ENCODE peak calls at places on chromosomes 4 and X, in eight cellular contexts. One of them, this sample, is unnamed.
A peak's percentile ranks its signal among the peaks of the same experiment; 100 is the strongest.

GRCh38 chr4:7172946-7173345 is 19.4 kb upstream of the SORCS2 start:
- DNase-seq in epithelial cell of esophagus: no peak
- DNase-seq in dorsolateral prefrontal cortex: no peak
- DNase-seq in PC-3: no peak
- DNase-seq in sigmoid colon: peak; percentile 53
- DNase-seq in fibroblast of lung: no peak
- DNase-seq in heart left ventricle: no peak
- DNase-seq in tibial artery: peak; percentile 13
- DNase-seq in this sample: no peak

GRCh38 chrX:155188786-155189185 is 27.5 kb upstream of the VBP1 start:
- DNase-seq in heart left ventricle: no peak
- DNase-seq in dorsolateral prefrontal cortex: no peak
- DNase-seq in tibial artery: no peak
- DNase-seq in PC-3: no peak
- DNase-seq in epithelial cell of esophagus: no peak
- DNase-seq in fibroblast of lung: no peak
- DNase-seq in sigmoid colon: no peak
- DNase-seq in this sample: no peak

GRCh38 chr4:74202062-74202586 is 44.2 kb downstream of the MTHFD2L start:
- DNase-seq in epithelial cell of esophagus: no peak
- DNase-seq in dorsolateral prefrontal cortex: no peak
- DNase-seq in heart left ventricle: no peak
- DNase-seq in fibroblast of lung: peak; percentile 87
- DNase-seq in PC-3: no peak
- DNase-seq in tibial artery: no peak
- DNase-seq in sigmoid colon: no peak
- DNase-seq in this sample: no peak

GRCh38 chr4:155608231-155608885 is 58.3 kb upstream of the GUCY1A1 start:
- DNase-seq in dorsolateral prefrontal cortex: no peak
- DNase-seq in fibroblast of lung: no peak
- DNase-seq in PC-3: no peak
- DNase-seq in epithelial cell of esophagus: peak; percentile 7
- DNase-seq in sigmoid colon: no peak
- DNase-seq in heart left ventricle: peak; percentile 31
- DNase-seq in tibial artery: no peak
- DNase-seq in this sample: peak; percentile 24

GRCh38 chr4:77446611-77447010 is 159.0 kb upstream of the CXCL13 start:
- DNase-seq in dorsolateral prefrontal cortex: no peak
- DNase-seq in fibroblast of lung: no peak
- DNase-seq in tibial artery: no peak
- DNase-seq in heart left ventricle: no peak
- DNase-seq in epithelial cell of esophagus: no peak
- DNase-seq in sigmoid colon: no peak
- DNase-seq in PC-3: no peak
- DNase-seq in this sample: no peak

GRCh38 chr4:173735055-173735454 is 205.0 kb upstream of the HAND2 start:
- DNase-seq in heart left ventricle: no peak
- DNase-seq in fibroblast of lung: no peak
- DNase-seq in sigmoid colon: no peak
- DNase-seq in PC-3: no peak
- DNase-seq in tibial artery: no peak
- DNase-seq in epithelial cell of esophagus: peak; percentile 46
- DNase-seq in dorsolateral prefrontal cortex: no peak
- DNase-seq in this sample: no peak

GRCh38 chr4:67292649-67293048 is 252.7 kb downstream of the CENPC start:
- DNase-seq in tibial artery: no peak
- DNase-seq in epithelial cell of esophagus: no peak
- DNase-seq in fibroblast of lung: no peak
- DNase-seq in sigmoid colon: no peak
- DNase-seq in PC-3: peak; percentile 14
- DNase-seq in dorsolateral prefrontal cortex: no peak
- DNase-seq in heart left ventricle: no peak
- DNase-seq in this sample: no peak

GRCh38 chr4:8920289-8920965 is 48.8 kb upstream of the HMX1 start:
- DNase-seq in heart left ventricle: no peak
- DNase-seq in epithelial cell of esophagus: no peak
- DNase-seq in PC-3: no peak
- DNase-seq in fibroblast of lung: no peak
- DNase-seq in sigmoid colon: peak; percentile 47
- DNase-seq in tibial artery: peak; percentile 6
- DNase-seq in dorsolateral prefrontal cortex: peak; percentile 2
- DNase-seq in this sample: no peak

GRCh38 chr4:155722816-155723499 is 35.9 kb upstream of the GUCY1B1 start:
- DNase-seq in sigmoid colon: no peak
- DNase-seq in heart left ventricle: no peak
- DNase-seq in epithelial cell of esophagus: no peak
- DNase-seq in PC-3: peak; percentile 35
- DNase-seq in fibroblast of lung: peak; percentile 51
- DNase-seq in tibial artery: no peak
- DNase-seq in dorsolateral prefrontal cortex: no peak
- DNase-seq in this sample: no peak

GRCh38 chr4:169506903-169507302 is 105.5 kb downstream of the NEK1 start:
- DNase-seq in sigmoid colon: no peak
- DNase-seq in dorsolateral prefrontal cortex: no peak
- DNase-seq in fibroblast of lung: no peak
- DNase-seq in epithelial cell of esophagus: no peak
- DNase-seq in tibial artery: no peak
- DNase-seq in heart left ventricle: no peak
- DNase-seq in PC-3: no peak
- DNase-seq in this sample: no peak

GRCh38 chrX:46433892-46434291 is 111.3 kb downstream of the ZNF674 start:
- DNase-seq in epithelial cell of esophagus: no peak
- DNase-seq in tibial artery: no peak
- DNase-seq in heart left ventricle: no peak
- DNase-seq in sigmoid colon: no peak
- DNase-seq in fibroblast of lung: peak; percentile 30
- DNase-seq in dorsolateral prefrontal cortex: no peak
- DNase-seq in PC-3: no peak
- DNase-seq in this sample: no peak

GRCh38 chrX:23773601-23774175 is 9.3 kb upstream of the SAT1 start:
- DNase-seq in dorsolateral prefrontal cortex: no peak
- DNase-seq in sigmoid colon: no peak
- DNase-seq in tibial artery: no peak
- DNase-seq in epithelial cell of esophagus: no peak
- DNase-seq in PC-3: no peak
- DNase-seq in heart left ventricle: no peak
- DNase-seq in fibroblast of lung: no peak
- DNase-seq in this sample: no peak

GRCh38 chr4:143352052-143352451 is 15.4 kb downstream of the GAB1 start:
- DNase-seq in PC-3: peak; percentile 86
- DNase-seq in heart left ventricle: no peak
- DNase-seq in epithelial cell of esophagus: peak; percentile 52
- DNase-seq in tibial artery: no peak
- DNase-seq in fibroblast of lung: peak; percentile 49
- DNase-seq in dorsolateral prefrontal cortex: no peak
- DNase-seq in sigmoid colon: no peak
- DNase-seq in this sample: no peak

GRCh38 chr4:125714845-125715244 is 400.1 kb downstream of the FAT4 start:
- DNase-seq in sigmoid colon: no peak
- DNase-seq in fibroblast of lung: no peak
- DNase-seq in dorsolateral prefrontal cortex: no peak
- DNase-seq in tibial artery: no peak
- DNase-seq in heart left ventricle: no peak
- DNase-seq in PC-3: no peak
- DNase-seq in epithelial cell of esophagus: peak; percentile 31
- DNase-seq in this sample: no peak

GRCh38 chr4:121190389-121190788 is 26.3 kb upstream of the TNIP3 start:
- DNase-seq in heart left ventricle: no peak
- DNase-seq in PC-3: no peak
- DNase-seq in epithelial cell of esophagus: peak; percentile 9
- DNase-seq in tibial artery: no peak
- DNase-seq in sigmoid colon: no peak
- DNase-seq in dorsolateral prefrontal cortex: no peak
- DNase-seq in fibroblast of lung: no peak
- DNase-seq in this sample: no peak

GRCh38 chr4:185104733-185105132 is 38.3 kb upstream of the SLC25A4 start:
- DNase-seq in fibroblast of lung: no peak
- DNase-seq in epithelial cell of esophagus: no peak
- DNase-seq in sigmoid colon: no peak
- DNase-seq in PC-3: no peak
- DNase-seq in dorsolateral prefrontal cortex: no peak
- DNase-seq in tibial artery: no peak
- DNase-seq in heart left ventricle: no peak
- DNase-seq in this sample: no peak

GRCh38 chrX:150635952-150636351 is 57.2 kb upstream of the MTMR1 start:
- DNase-seq in epithelial cell of esophagus: peak; percentile 77
- DNase-seq in dorsolateral prefrontal cortex: no peak
- DNase-seq in fibroblast of lung: peak; percentile 71
- DNase-seq in sigmoid colon: no peak
- DNase-seq in PC-3: peak; percentile 76
- DNase-seq in tibial artery: no peak
- DNase-seq in heart left ventricle: no peak
- DNase-seq in this sample: no peak

GRCh38 chr4:180925800-180926199 is 1317.4 kb upstream of the TENM3 start:
- DNase-seq in heart left ventricle: no peak
- DNase-seq in sigmoid colon: no peak
- DNase-seq in epithelial cell of esophagus: peak; percentile 87
- DNase-seq in dorsolateral prefrontal cortex: no peak
- DNase-seq in fibroblast of lung: peak; percentile 59
- DNase-seq in tibial artery: no peak
- DNase-seq in PC-3: peak; percentile 65
- DNase-seq in this sample: no peak

GRCh38 chr4:148057425-148058020 is 325.6 kb downstream of the ARHGAP10 start:
- DNase-seq in epithelial cell of esophagus: no peak
- DNase-seq in PC-3: no peak
- DNase-seq in sigmoid colon: no peak
- DNase-seq in tibial artery: no peak
- DNase-seq in heart left ventricle: no peak
- DNase-seq in dorsolateral prefrontal cortex: no peak
- DNase-seq in fibroblast of lung: no peak
- DNase-seq in this sample: no peak

GRCh38 chrX:151153086-151153485 is 23.3 kb upstream of the GPR50 start:
- DNase-seq in tibial artery: no peak
- DNase-seq in fibroblast of lung: peak; percentile 37
- DNase-seq in sigmoid colon: no peak
- DNase-seq in dorsolateral prefrontal cortex: no peak
- DNase-seq in heart left ventricle: no peak
- DNase-seq in PC-3: peak; percentile 74
- DNase-seq in epithelial cell of esophagus: peak; percentile 62
- DNase-seq in this sample: no peak

DNA sequence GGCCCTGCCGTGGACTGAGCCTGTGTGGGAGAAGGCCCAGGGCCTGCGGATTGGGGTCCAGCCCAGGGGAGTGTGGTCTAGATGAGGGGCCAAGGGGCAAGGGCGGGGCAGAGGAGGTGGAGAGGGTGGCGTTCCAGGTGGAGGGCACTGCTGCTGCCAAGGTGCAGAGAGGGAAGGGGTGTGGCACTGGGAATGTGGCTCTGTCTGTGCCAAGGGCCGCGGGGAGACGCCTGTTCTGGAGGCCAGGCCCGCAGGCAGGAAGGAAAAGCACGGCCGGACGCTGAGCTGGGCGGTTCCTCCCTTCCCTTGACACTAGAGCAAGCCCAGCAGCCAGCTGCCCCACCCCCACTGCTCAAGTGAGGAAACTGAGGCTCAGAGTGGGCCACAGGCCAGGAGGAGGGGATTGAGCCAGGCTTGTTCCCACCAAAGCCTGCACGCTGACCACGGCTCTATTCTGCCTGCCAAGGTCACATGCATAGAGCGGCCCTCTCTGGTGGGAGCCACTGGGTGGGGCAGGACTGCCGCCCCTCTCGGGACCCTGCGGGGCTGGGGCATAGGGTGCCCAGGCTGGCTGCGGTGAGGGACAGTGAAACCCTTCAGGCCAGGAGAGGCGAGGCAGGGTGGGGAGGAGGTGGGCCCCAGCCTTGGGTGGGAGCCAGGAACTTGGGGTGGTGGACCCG is 13.0 kb downstream of the SH3BP2 start:
- DNase-seq in sigmoid colon: no peak
- DNase-seq in fibroblast of lung: no peak
- DNase-seq in dorsolateral prefrontal cortex: no peak
- DNase-seq in epithelial cell of esophagus: peak; percentile 40
- DNase-seq in heart left ventricle: peak; percentile 85
- DNase-seq in tibial artery: peak; percentile 67
- DNase-seq in PC-3: peak; percentile 67
- DNase-seq in this sample: peak; percentile 80
- H3K4me3 ChIP-seq in sigmoid colon: no peak overlapping the region
- H3K4me3 ChIP-seq in fibroblast of lung: no peak overlapping the region
- H3K4me3 ChIP-seq in dorsolateral prefrontal cortex: no peak overlapping the region
- H3K4me3 ChIP-seq in epithelial cell of esophagus: no peak overlapping the region
- H3K4me3 ChIP-seq in heart left ventricle: no peak overlapping the region
- H3K4me3 ChIP-seq in tibial artery: no peak overlapping the region
- H3K4me3 ChIP-seq in PC-3: no peak overlapping the region
- H3K4me3 ChIP-seq in this sample: peak overlapping the region; percentile 45

DNA sequence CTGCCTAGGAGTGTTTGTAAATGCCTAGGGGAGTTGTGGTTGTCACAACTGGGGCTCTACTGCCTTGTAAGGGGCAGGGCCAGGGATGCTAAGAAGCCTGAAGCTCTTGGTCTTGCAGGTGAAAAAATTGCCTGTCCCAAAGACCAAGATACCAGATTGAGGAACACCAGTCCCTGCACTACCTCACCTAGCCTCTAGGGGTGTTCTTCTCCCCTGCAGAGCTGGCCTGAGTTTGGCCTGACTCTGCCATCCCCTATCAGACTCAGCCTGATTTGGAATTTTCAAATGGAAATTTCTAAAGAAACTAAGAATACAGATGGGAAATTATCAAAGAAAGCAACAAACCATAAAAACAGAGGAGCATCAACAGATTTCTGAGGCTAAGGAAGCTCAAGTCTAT is 90.4 kb downstream of the ZC4H2 start:
- DNase-seq in PC-3: peak; percentile 14
- DNase-seq in epithelial cell of esophagus: peak; percentile 1
- DNase-seq in dorsolateral prefrontal cortex: no peak
- DNase-seq in heart left ventricle: no peak
- DNase-seq in tibial artery: no peak
- DNase-seq in sigmoid colon: no peak
- DNase-seq in fibroblast of lung: no peak
- DNase-seq in this sample: no peak
- TF ChIP-seq CTCF in PC-3: peak; percentile 48
- TF ChIP-seq CTCF in epithelial cell of esophagus: peak; percentile 39
- TF ChIP-seq CTCF in dorsolateral prefrontal cortex: no peak
- TF ChIP-seq CTCF in heart left ventricle: no peak
- TF ChIP-seq CTCF in tibial artery: no peak
- TF ChIP-seq CTCF in sigmoid colon: peak; percentile 17
- TF ChIP-seq CTCF in fibroblast of lung: peak; percentile 20
- TF ChIP-seq CTCF in this sample: peak; percentile 42

DNA sequence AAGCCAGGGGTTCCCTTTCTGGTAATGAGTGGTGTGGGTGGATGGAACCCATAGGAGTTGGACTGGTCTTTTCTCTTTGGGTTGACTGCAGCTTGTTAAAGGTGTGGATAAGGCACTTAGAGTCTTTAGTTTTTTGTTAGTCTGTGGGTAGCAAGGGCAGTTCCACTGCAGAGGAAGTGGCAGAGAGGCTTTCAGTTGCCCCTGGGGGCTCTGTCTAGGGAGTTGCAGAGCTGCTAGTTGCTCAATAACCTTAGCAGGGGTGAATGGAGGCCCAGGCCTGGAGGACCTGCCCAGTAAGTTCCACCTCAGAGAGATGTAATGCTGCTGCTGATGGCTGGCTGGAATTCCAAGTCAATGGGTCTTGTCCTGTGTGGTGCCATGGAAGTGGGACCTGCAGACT is 282.6 kb upstream of the NDST4 start:
- DNase-seq in sigmoid colon: no peak
- DNase-seq in heart left ventricle: no peak
- DNase-seq in epithelial cell of esophagus: no peak
- DNase-seq in dorsolateral prefrontal cortex: no peak
- DNase-seq in PC-3: no peak
- DNase-seq in tibial artery: no peak
- DNase-seq in fibroblast of lung: no peak
- DNase-seq in this sample: no peak
- H3K4me3 ChIP-seq in sigmoid colon: no peak overlapping the region
- H3K4me3 ChIP-seq in heart left ventricle: no peak overlapping the region
- H3K4me3 ChIP-seq in epithelial cell of esophagus: no peak overlapping the region
- H3K4me3 ChIP-seq in dorsolateral prefrontal cortex: no peak overlapping the region
- H3K4me3 ChIP-seq in PC-3: no peak overlapping the region
- H3K4me3 ChIP-seq in tibial artery: no peak overlapping the region
- H3K4me3 ChIP-seq in fibroblast of lung: no peak overlapping the region
- H3K4me3 ChIP-seq in this sample: no peak overlapping the region

GRCh38 chr4:63556332-63556731 is 852.9 kb downstream of the TECRL start:
- DNase-seq in tibial artery: no peak
- DNase-seq in PC-3: peak; percentile 5
- DNase-seq in epithelial cell of esophagus: no peak
- DNase-seq in heart left ventricle: no peak
- DNase-seq in fibroblast of lung: no peak
- DNase-seq in sigmoid colon: no peak
- DNase-seq in dorsolateral prefrontal cortex: no peak
- DNase-seq in this sample: no peak
- TF ChIP-seq CTCF in tibial artery: no peak
- TF ChIP-seq CTCF in PC-3: peak; percentile 52
- TF ChIP-seq CTCF in epithelial cell of esophagus: no peak
- TF ChIP-seq CTCF in heart left ventricle: no peak
- TF ChIP-seq CTCF in fibroblast of lung: no peak
- TF ChIP-seq CTCF in sigmoid colon: no peak
- TF ChIP-seq CTCF in dorsolateral prefrontal cortex: no peak
- TF ChIP-seq CTCF in this sample: no peak

This sample was measured in left ventricle myocardium inferior.